ENCODE peak calls at places on chromosomes 13 and 19, in five cellular contexts. O is H1, C is K562, Y is HepG2, B is GM12878. G is an unnamed sample.

GRCh38 chr13:24348797-24349515 is 39.6 kb downstream of the C1QTNF9 start:
- DNase-seq in Y (no peak), B (no peak), O (no peak), C (no peak), G (no peak)

GRCh38 chr19:36652958-36653357 is 13.7 kb downstream of the ZNF461 start:
- DNase-seq in O (no peak), C (no peak), B (no peak), Y (no peak), G (no peak)

GRCh38 chr19:1854542-1855039 is 6.3 kb upstream of the REXO1 start:
- DNase-seq in Y (no peak), B (no peak), O (no peak), C (peak; percentile 72), G (peak; percentile 46)

GRCh38 chr13:21074601-21075302 is 13.4 kb upstream of the LATS2 start:
- DNase-seq in C (no peak), O (no peak), B (no peak), Y (no peak), G (no peak)

GRCh38 chr13:42985312-42986175 is 6.5 kb downstream of the EPSTI1 start:
- DNase-seq in O (no peak), C (no peak), Y (no peak), B (no peak), G (no peak)

GRCh38 chr19:9498183-9498902 is at the start of gene ZNF560:
- DNase-seq in Y (no peak), C (peak; percentile 11), B (no peak), O (no peak), G (peak; percentile 59)

GRCh38 chr19:33411621-33412180 is 38.2 kb downstream of the CEBPG start:
- DNase-seq in B (no peak), C (no peak), Y (no peak), O (no peak), G (no peak)

GRCh38 chr13:95185851-95186250 is 115.4 kb downstream of the ABCC4 start:
- DNase-seq in C (no peak), B (no peak), Y (no peak), O (no peak), G (no peak)

GRCh38 chr19:41427647-41428480 is 690 bp upstream of the B3GNT8 start:
- DNase-seq in B (no peak), O (no peak), C (peak; percentile 61), Y (no peak), G (peak; percentile 39)

GRCh38 chr19:18393836-18394235 is 3.6 kb downstream of the LRRC25 start:
- DNase-seq in B (no peak), Y (no peak), O (no peak), C (no peak), G (no peak)

GRCh38 chr19:18397242-18398202 is at the start of gene LRRC25:
- DNase-seq in B (no peak), O (no peak), C (peak; percentile 53), Y (no peak), G (peak; percentile 89)

GRCh38 chr19:18399008-18399407 is 1.6 kb upstream of the LRRC25 start:
- DNase-seq in O (no peak), Y (no peak), C (no peak), B (no peak), G (no peak)

GRCh38 chr19:18392936-18393335 is 4.5 kb downstream of the LRRC25 start:
- DNase-seq in O (no peak), B (no peak), C (no peak), Y (no peak), G (no peak)

GRCh38 chr19:18396471-18397241 is 766 bp downstream of the LRRC25 start:
- DNase-seq in C (no peak), B (no peak), O (no peak), Y (no peak), G (no peak)
- TF ChIP-seq CREB1 in C (no peak), B (no peak), O (no peak), Y (no peak), G (no peak)

GRCh38 chr13:32722340-32722739 is 136.1 kb downstream of the PDS5B start:
- DNase-seq in C (no peak), O (no peak), Y (no peak), B (no peak), G (no peak)
- TF ChIP-seq MAX in C (no peak), O (no peak), Y (no peak), B (no peak), G (no peak)

GRCh38 chr19:19562665-19563347 is 24.7 kb downstream of the CILP2 start:
- DNase-seq in B (no peak), O (no peak), Y (no peak), C (peak; percentile 55), G (no peak)

GRCh38 chr19:19563348-19563848 is 25.3 kb downstream of the CILP2 start:
- DNase-seq in Y (no peak), B (no peak), C (no peak), O (no peak), G (no peak)

GRCh38 chr19:19568802-19569756 is 31.0 kb downstream of the CILP2 start:
- DNase-seq in C (no peak), B (no peak), O (no peak), Y (no peak), G (no peak)

GRCh38 chr19:19567391-19567790 is 29.3 kb downstream of the CILP2 start:
- DNase-seq in Y (no peak), B (no peak), C (no peak), O (no peak), G (no peak)

GRCh38 chr19:19566306-19566705 is 28.2 kb downstream of the CILP2 start:
- DNase-seq in B (no peak), C (no peak), O (no peak), Y (no peak), G (no peak)
- TF ChIP-seq CREB1 in B (no peak), C (no peak), O (no peak), Y (no peak), G (no peak)

GRCh38 chr19:19064811-19065745 is 1.3 kb downstream of the SLC25A42 start:
- DNase-seq in O (no peak), B (no peak), C (peak; percentile 29), Y (no peak), G (peak; percentile 35)
- TF ChIP-seq MAX in O (no peak), B (no peak), C (no peak), Y (no peak), G (no peak)